ENCODE peak calls at places on chromosome 17, in four cellular contexts. A, R, Y and D are unnamed samples.

GRCh38 chr17:39357978-39358377 is 43.4 kb downstream of the FBXL20 start:
- DNase-seq in A (no peak), R (no peak), Y (no peak), D (no peak)

GRCh38 chr17:78490156-78490555 is 87.0 kb downstream of the DNAH17 start:
- DNase-seq in A (no peak), R (no peak), Y (no peak), D (no peak)

GRCh38 chr17:76515291-76515949 is 14.2 kb upstream of the RHBDF2 start:
- DNase-seq in A (no peak), R (peak), Y (no peak), D (no peak)

GRCh38 chr17:65050438-65050837 is 6.1 kb downstream of the GNA13 start:
- DNase-seq in A (no peak), R (no peak), Y (no peak), D (no peak)

GRCh38 chr17:72683506-72684404 is 408.7 kb downstream of the SLC39A11 start:
- DNase-seq in A (no peak), R (no peak), Y (peak), D (peak)

GRCh38 chr17:15087946-15088345 is 177.2 kb downstream of the PMP22 start:
- DNase-seq in A (no peak), R (no peak), Y (no peak), D (no peak)

GRCh38 chr17:10243905-10244844 is 45.8 kb upstream of the GAS7 start:
- DNase-seq in A (no peak), R (no peak), Y (no peak), D (no peak)

GRCh38 chr17:12967962-12968361 is 49.9 kb downstream of the ELAC2 start:
- DNase-seq in A (no peak), R (no peak), Y (no peak), D (no peak)

GRCh38 chr17:45228121-45228941 is 6.6 kb downstream of the FMNL1 start:
- DNase-seq in A (no peak), R (no peak), Y (no peak), D (no peak)

GRCh38 chr17:30422171-30422570 is 43.4 kb downstream of the CPD start:
- DNase-seq in A (no peak), R (no peak), Y (no peak), D (no peak)

GRCh38 chr17:50831430-50832064 is 3.8 kb upstream of the WFIKKN2 start:
- DNase-seq in A (no peak), R (no peak), Y (no peak), D (no peak)

GRCh38 chr17:42436401-42436800 is 13.3 kb upstream of the CAVIN1 start:
- DNase-seq in A (no peak), R (no peak), Y (no peak), D (no peak)

GRCh38 chr17:56786989-56787482 is 46.7 kb downstream of the C17orf67 start:
- DNase-seq in A (no peak), R (peak), Y (peak), D (peak)

GRCh38 chr17:48804936-48805411 is 12.1 kb downstream of the TTLL6 start:
- DNase-seq in A (peak), R (peak), Y (peak), D (peak)

GRCh38 chr17:78147315-78147998 is 1.3 kb downstream of the C17orf99 start:
- DNase-seq in A (no peak), R (no peak), Y (peak), D (no peak)

GRCh38 chr17:75822119-75822799 is 21.9 kb downstream of the UNC13D start:
- DNase-seq in A (no peak), R (peak), Y (peak), D (no peak)

GRCh38 chr17:7548585-7549400 is at the start of gene TNFSF12:
- DNase-seq in A (peak), R (peak), Y (peak), D (no peak)

GRCh38 chr17:2837147-2837561 is 40.9 kb downstream of the RAP1GAP2 start:
- DNase-seq in A (no peak), R (peak), Y (no peak), D (no peak)

GRCh38 chr17:47966079-47966519 is 4.8 kb upstream of the CDK5RAP3 start:
- DNase-seq in A (no peak), R (no peak), Y (no peak), D (no peak)

GRCh38 chr17:59533694-59534093 is 31.7 kb upstream of the DHX40 start:
- DNase-seq in A (no peak), R (no peak), Y (no peak), D (no peak)

GRCh38 chr17:74840989-74841666 is 18.6 kb downstream of the GRIN2C start:
- DNase-seq in A (no peak), R (no peak), Y (no peak), D (no peak)

GRCh38 chr17:28911411-28912045 is 8.6 kb upstream of the DHRS13 start:
- DNase-seq in A (no peak), R (no peak), Y (no peak), D (no peak)